ENCODE peak calls at places on chromosome 21, in five cellular contexts. A, W, K, F and Q are unnamed samples.

GRCh38 chr21:16578912-16579311 is 849.1 kb downstream of the USP25 start:
- DNase-seq in F (no peak), A (no peak), W (no peak), K (no peak), Q (no peak)

GRCh38 chr21:44854664-44855446 is 18.6 kb downstream of the PTTG1IP start:
- DNase-seq in K (no peak), A (no peak), F (no peak), W (no peak), Q (no peak)

GRCh38 chr21:41500931-41501381 is 7.0 kb downstream of the TMPRSS2 start:
- DNase-seq in K (no peak), F (no peak), W (no peak), A (no peak), Q (no peak)

GRCh38 chr21:42308161-42308913 is 6.9 kb downstream of the TFF3 start:
- DNase-seq in W (no peak), K (no peak), A (no peak), F (no peak), Q (no peak)

GRCh38 chr21:32131960-32132359 is 146.9 kb downstream of the MIS18A start:
- DNase-seq in W (no peak), F (no peak), K (peak), A (no peak), Q (no peak)

GRCh38 chr21:37631319-37632117 is 264.9 kb downstream of the DYRK1A start:
- DNase-seq in A (no peak), F (no peak), K (no peak), W (no peak), Q (peak)

GRCh38 chr21:44413566-44414290 is 41.6 kb upstream of the LRRC3 start:
- DNase-seq in W (no peak), F (no peak), A (no peak), K (no peak), Q (no peak)

GRCh38 chr21:46046471-46046870 is 51.4 kb upstream of the COL6A2 start:
- DNase-seq in K (no peak), W (no peak), F (no peak), A (no peak), Q (no peak)

GRCh38 chr21:45283611-45284455 is 3.9 kb downstream of the POFUT2 start:
- DNase-seq in K (no peak), A (no peak), W (no peak), F (no peak), Q (no peak)

GRCh38 chr21:43667191-43667904 is 8.0 kb downstream of the RRP1B start:
- DNase-seq in A (no peak), K (no peak), W (no peak), F (no peak), Q (no peak)

GRCh38 chr21:44337941-44338895 is 972 bp downstream of the CFAP410 start:
- DNase-seq in A (no peak), W (peak), K (peak), F (peak), Q (no peak)

GRCh38 chr21:44360174-44360573 is 6.8 kb downstream of the TRPM2 start:
- DNase-seq in K (no peak), A (peak), W (no peak), F (no peak), Q (no peak)

GRCh38 chr21:36079671-36080070 is 9.8 kb downstream of the CBR1 start:
- DNase-seq in K (no peak), A (peak), W (no peak), F (no peak), Q (no peak)

GRCh38 chr21:42021751-42022430 is 11.7 kb upstream of the ZBTB21 start:
- DNase-seq in F (no peak), W (peak), A (no peak), K (no peak), Q (no peak)

GRCh38 chr21:33019885-33020557 is 5.7 kb upstream of the OLIG2 start:
- DNase-seq in W (no peak), F (no peak), A (no peak), K (no peak), Q (no peak)

GRCh38 chr21:43930848-43931384 is 65.9 kb downstream of the AGPAT3 start:
- DNase-seq in K (peak), A (no peak), W (no peak), F (no peak), Q (no peak)

GRCh38 chr21:45618846-45619485 is 24.6 kb upstream of the PCBP3 start:
- DNase-seq in A (no peak), W (no peak), K (no peak), F (no peak), Q (no peak)

GRCh38 chr21:42239973-42240372 is 21.0 kb downstream of the ABCG1 start:
- DNase-seq in F (peak), K (no peak), A (no peak), W (no peak), Q (no peak)

GRCh38 chr21:39014751-39015150 is 168.5 kb downstream of the PSMG1 start:
- DNase-seq in W (no peak), K (no peak), F (no peak), A (no peak), Q (no peak)

GRCh38 chr21:34761758-34762330 is 93.0 kb downstream of the CLIC6 start:
- DNase-seq in F (no peak), K (no peak), W (no peak), A (no peak), Q (no peak)

GRCh38 chr21:32516729-32517649 is 68.3 kb downstream of the TCP10L start:
- DNase-seq in F (no peak), A (peak), K (peak), W (no peak), Q (no peak)

GRCh38 chr21:28193189-28193588 is 799.5 kb downstream of the LTN1 start:
- DNase-seq in A (no peak), F (no peak), W (no peak), K (no peak), Q (peak)

GRCh38 chr21:42565206-42565810 is 51.7 kb downstream of the SLC37A1 start:
- DNase-seq in A (no peak), K (peak), W (no peak), F (no peak), Q (no peak)

GRCh38 chr21:16250282-16250681 is 520.5 kb downstream of the USP25 start:
- DNase-seq in K (no peak), W (no peak), F (no peak), A (no peak), Q (no peak)

GRCh38 chr21:26814374-26814773 is 30.8 kb downstream of the ADAMTS1 start:
- DNase-seq in W (no peak), K (no peak), A (no peak), F (no peak), Q (no peak)

GRCh38 chr21:37862536-37862935 is 53.7 kb downstream of the KCNJ6 start:
- DNase-seq in A (no peak), K (no peak), F (no peak), W (peak), Q (no peak)

GRCh38 chr21:28345934-28346333 is 646.7 kb downstream of the LTN1 start:
- DNase-seq in F (no peak), W (no peak), A (no peak), K (no peak), Q (no peak)

GRCh38 chr21:37074546-37074945 is 1.5 kb downstream of the TTC3 start:
- DNase-seq in K (no peak), W (no peak), A (no peak), F (no peak), Q (no peak)

GRCh38 chr21:28699591-28700259 is 293.0 kb downstream of the LTN1 start:
- DNase-seq in W (no peak), F (no peak), K (no peak), A (no peak), Q (no peak)

GRCh38 chr21:26846036-26846931 is 1.1 kb upstream of the ADAMTS1 start:
- DNase-seq in K (peak), F (peak), W (peak), A (peak), Q (no peak)

GRCh38 chr21:35922618-35923017 is 137.7 kb downstream of the SETD4 start:
- DNase-seq in W (no peak), F (no peak), K (no peak), A (no peak), Q (no peak)

GRCh38 chr21:35764077-35764476 is 296.2 kb downstream of the SETD4 start:
- DNase-seq in F (no peak), A (no peak), W (no peak), K (no peak), Q (no peak)

GRCh38 chr21:43362306-43362927 is 64.5 kb downstream of the SIK1 start:
- DNase-seq in F (peak), K (peak), W (no peak), A (peak), Q (no peak)

GRCh38 chr21:41961753-41962152 is 7.9 kb upstream of the C2CD2 start:
- DNase-seq in K (no peak), A (no peak), F (no peak), W (no peak), Q (no peak)

GRCh38 chr21:37787456-37787855 is 128.8 kb downstream of the KCNJ6 start:
- DNase-seq in F (no peak), A (no peak), W (no peak), K (no peak), Q (no peak)

GRCh38 chr21:34085129-34085528 is 11.8 kb downstream of the MRPS6 start:
- DNase-seq in W (no peak), A (no peak), K (no peak), F (no peak), Q (no peak)